ENCODE peak calls at places on chromosomes 16 and 17, in ten cellular contexts. One of them, this sample, is unnamed.
A peak's percentile ranks its signal among the peaks of the same experiment; 100 is the strongest.

GRCh38 chr17:58699771-58700170 is 7.4 kb downstream of the RAD51C start:
- DNase-seq in endothelial cell of umbilical vein: no peak
- DNase-seq in Peyer's patch: no peak
- DNase-seq in sigmoid colon: no peak
- DNase-seq in vagina: no peak
- DNase-seq in ovary: no peak
- DNase-seq in stomach: no peak
- DNase-seq in esophagus muscularis mucosa: no peak
- DNase-seq in A549: no peak
- DNase-seq in GM12878: no peak
- DNase-seq in this sample: no peak

GRCh38 chr16:2767140-2767731 is 9.8 kb downstream of the ELOB start:
- DNase-seq in endothelial cell of umbilical vein: no peak
- DNase-seq in Peyer's patch: no peak
- DNase-seq in sigmoid colon: no peak
- DNase-seq in vagina: no peak
- DNase-seq in ovary: no peak
- DNase-seq in stomach: no peak
- DNase-seq in esophagus muscularis mucosa: no peak
- DNase-seq in A549: no peak
- DNase-seq in GM12878: no peak
- DNase-seq in this sample: no peak

GRCh38 chr16:10525214-10525825 is 55.1 kb downstream of the EMP2 start:
- DNase-seq in endothelial cell of umbilical vein: no peak
- DNase-seq in Peyer's patch: no peak
- DNase-seq in sigmoid colon: no peak
- DNase-seq in vagina: no peak
- DNase-seq in ovary: no peak
- DNase-seq in stomach: no peak
- DNase-seq in esophagus muscularis mucosa: no peak
- DNase-seq in A549: no peak
- DNase-seq in GM12878: no peak
- DNase-seq in this sample: no peak

GRCh38 chr17:50347087-50347893 is 1.4 kb downstream of the XYLT2 start:
- DNase-seq in endothelial cell of umbilical vein: no peak
- DNase-seq in Peyer's patch: peak; percentile 46
- DNase-seq in sigmoid colon: peak; percentile 62
- DNase-seq in vagina: no peak
- DNase-seq in ovary: no peak
- DNase-seq in stomach: no peak
- DNase-seq in esophagus muscularis mucosa: no peak
- DNase-seq in A549: no peak
- DNase-seq in GM12878: no peak
- DNase-seq in this sample: no peak

GRCh38 chr17:4479982-4480751 is 18.5 kb upstream of the SPNS2 start:
- DNase-seq in endothelial cell of umbilical vein: no peak
- DNase-seq in Peyer's patch: no peak
- DNase-seq in sigmoid colon: no peak
- DNase-seq in vagina: no peak
- DNase-seq in ovary: no peak
- DNase-seq in stomach: no peak
- DNase-seq in esophagus muscularis mucosa: no peak
- DNase-seq in A549: no peak
- DNase-seq in GM12878: no peak
- DNase-seq in this sample: no peak

GRCh38 chr16:89604764-89605163 is 8.7 kb upstream of the DPEP1 start:
- DNase-seq in endothelial cell of umbilical vein: no peak
- DNase-seq in Peyer's patch: no peak
- DNase-seq in sigmoid colon: no peak
- DNase-seq in vagina: no peak
- DNase-seq in ovary: no peak
- DNase-seq in stomach: no peak
- DNase-seq in esophagus muscularis mucosa: no peak
- DNase-seq in A549: no peak
- DNase-seq in GM12878: no peak
- DNase-seq in this sample: no peak

GRCh38 chr16:23682181-23682580 is 3.5 kb downstream of the PLK1 start:
- DNase-seq in endothelial cell of umbilical vein: no peak
- DNase-seq in Peyer's patch: no peak
- DNase-seq in sigmoid colon: no peak
- DNase-seq in vagina: no peak
- DNase-seq in ovary: no peak
- DNase-seq in stomach: no peak
- DNase-seq in esophagus muscularis mucosa: no peak
- DNase-seq in A549: no peak
- DNase-seq in GM12878: no peak
- DNase-seq in this sample: no peak

GRCh38 chr16:57409065-57409464 is 4.5 kb downstream of the CCL17 start:
- DNase-seq in endothelial cell of umbilical vein: peak; percentile 31
- DNase-seq in Peyer's patch: no peak
- DNase-seq in sigmoid colon: no peak
- DNase-seq in vagina: no peak
- DNase-seq in ovary: no peak
- DNase-seq in stomach: no peak
- DNase-seq in esophagus muscularis mucosa: no peak
- DNase-seq in A549: no peak
- DNase-seq in GM12878: no peak
- DNase-seq in this sample: no peak

GRCh38 chr17:1970843-1971384 is 54.2 kb downstream of the RTN4RL1 start:
- DNase-seq in endothelial cell of umbilical vein: no peak
- DNase-seq in Peyer's patch: no peak
- DNase-seq in sigmoid colon: no peak
- DNase-seq in vagina: no peak
- DNase-seq in ovary: no peak
- DNase-seq in stomach: no peak
- DNase-seq in esophagus muscularis mucosa: no peak
- DNase-seq in A549: no peak
- DNase-seq in GM12878: no peak
- DNase-seq in this sample: no peak

GRCh38 chr17:41060052-41060604 is at the start of gene KRTAP2-3:
- DNase-seq in endothelial cell of umbilical vein: no peak
- DNase-seq in Peyer's patch: no peak
- DNase-seq in sigmoid colon: no peak
- DNase-seq in vagina: no peak
- DNase-seq in ovary: no peak
- DNase-seq in stomach: no peak
- DNase-seq in esophagus muscularis mucosa: no peak
- DNase-seq in A549: peak; percentile 49
- DNase-seq in GM12878: no peak
- DNase-seq in this sample: peak; percentile 45

GRCh38 chr17:5580367-5580766 is 3.9 kb downstream of the NLRP1 start:
- DNase-seq in endothelial cell of umbilical vein: no peak
- DNase-seq in Peyer's patch: no peak
- DNase-seq in sigmoid colon: no peak
- DNase-seq in vagina: no peak
- DNase-seq in ovary: no peak
- DNase-seq in stomach: no peak
- DNase-seq in esophagus muscularis mucosa: no peak
- DNase-seq in A549: no peak
- DNase-seq in GM12878: no peak
- DNase-seq in this sample: no peak

GRCh38 chr17:63918305-63918704 is 334 bp downstream of the GH1 start:
- DNase-seq in endothelial cell of umbilical vein: no peak
- DNase-seq in Peyer's patch: peak; percentile 41
- DNase-seq in sigmoid colon: no peak
- DNase-seq in vagina: no peak
- DNase-seq in ovary: no peak
- DNase-seq in stomach: no peak
- DNase-seq in esophagus muscularis mucosa: no peak
- DNase-seq in A549: no peak
- DNase-seq in GM12878: no peak
- DNase-seq in this sample: peak; percentile 27

GRCh38 chr17:61425682-61426481 is 26.2 kb downstream of the TBX2 start:
- DNase-seq in endothelial cell of umbilical vein: no peak
- DNase-seq in Peyer's patch: no peak
- DNase-seq in sigmoid colon: no peak
- DNase-seq in vagina: no peak
- DNase-seq in ovary: no peak
- DNase-seq in stomach: no peak
- DNase-seq in esophagus muscularis mucosa: peak; percentile 89
- DNase-seq in A549: no peak
- DNase-seq in GM12878: no peak
- DNase-seq in this sample: no peak

GRCh38 chr17:60455378-60455777 is 33.1 kb downstream of the CHCT1 start:
- DNase-seq in endothelial cell of umbilical vein: no peak
- DNase-seq in Peyer's patch: no peak
- DNase-seq in sigmoid colon: no peak
- DNase-seq in vagina: no peak
- DNase-seq in ovary: no peak
- DNase-seq in stomach: no peak
- DNase-seq in esophagus muscularis mucosa: no peak
- DNase-seq in A549: no peak
- DNase-seq in GM12878: no peak
- DNase-seq in this sample: no peak

GRCh38 chr17:54899721-54900456 is 763 bp upstream of the TOM1L1 start:
- DNase-seq in endothelial cell of umbilical vein: no peak
- DNase-seq in Peyer's patch: no peak
- DNase-seq in sigmoid colon: no peak
- DNase-seq in vagina: no peak
- DNase-seq in ovary: no peak
- DNase-seq in stomach: no peak
- DNase-seq in esophagus muscularis mucosa: no peak
- DNase-seq in A549: no peak
- DNase-seq in GM12878: no peak
- DNase-seq in this sample: no peak

GRCh38 chr17:7627250-7628121 is at the start of gene SAT2:
- DNase-seq in endothelial cell of umbilical vein: peak; percentile 92
- DNase-seq in Peyer's patch: peak; percentile 97
- DNase-seq in sigmoid colon: peak; percentile 99
- DNase-seq in vagina: no peak
- DNase-seq in ovary: peak; percentile 98
- DNase-seq in stomach: peak; percentile 93
- DNase-seq in esophagus muscularis mucosa: peak; percentile 100
- DNase-seq in A549: peak; percentile 99
- DNase-seq in GM12878: peak; percentile 67
- DNase-seq in this sample: peak; percentile 77

GRCh38 chr17:36937001-36937960 is at the start of gene LHX1:
- DNase-seq in endothelial cell of umbilical vein: no peak
- DNase-seq in Peyer's patch: no peak
- DNase-seq in sigmoid colon: no peak
- DNase-seq in vagina: no peak
- DNase-seq in ovary: no peak
- DNase-seq in stomach: no peak
- DNase-seq in esophagus muscularis mucosa: no peak
- DNase-seq in A549: no peak
- DNase-seq in GM12878: no peak
- DNase-seq in this sample: no peak

GRCh38 chr17:48546187-48546923 is 1.4 kb upstream of the HOXB2 start:
- DNase-seq in endothelial cell of umbilical vein: no peak
- DNase-seq in Peyer's patch: no peak
- DNase-seq in sigmoid colon: peak; percentile 79
- DNase-seq in vagina: no peak
- DNase-seq in ovary: no peak
- DNase-seq in stomach: no peak
- DNase-seq in esophagus muscularis mucosa: no peak
- DNase-seq in A549: no peak
- DNase-seq in GM12878: no peak
- DNase-seq in this sample: no peak

GRCh38 chr16:83158320-83158957 is 531.7 kb downstream of the CDH13 start:
- DNase-seq in endothelial cell of umbilical vein: no peak
- DNase-seq in Peyer's patch: no peak
- DNase-seq in sigmoid colon: no peak
- DNase-seq in vagina: no peak
- DNase-seq in ovary: no peak
- DNase-seq in stomach: no peak
- DNase-seq in esophagus muscularis mucosa: no peak
- DNase-seq in A549: no peak
- DNase-seq in GM12878: no peak
- DNase-seq in this sample: no peak
- TF ChIP-seq POLR2A in endothelial cell of umbilical vein: no peak
- TF ChIP-seq POLR2A in Peyer's patch: no peak
- TF ChIP-seq POLR2A in sigmoid colon: no peak
- TF ChIP-seq POLR2A in vagina: no peak
- TF ChIP-seq POLR2A in ovary: no peak
- TF ChIP-seq POLR2A in stomach: no peak
- TF ChIP-seq POLR2A in esophagus muscularis mucosa: no peak
- TF ChIP-seq POLR2A in A549: no peak
- TF ChIP-seq POLR2A in GM12878: no peak
- TF ChIP-seq POLR2A in this sample: no peak

DNA sequence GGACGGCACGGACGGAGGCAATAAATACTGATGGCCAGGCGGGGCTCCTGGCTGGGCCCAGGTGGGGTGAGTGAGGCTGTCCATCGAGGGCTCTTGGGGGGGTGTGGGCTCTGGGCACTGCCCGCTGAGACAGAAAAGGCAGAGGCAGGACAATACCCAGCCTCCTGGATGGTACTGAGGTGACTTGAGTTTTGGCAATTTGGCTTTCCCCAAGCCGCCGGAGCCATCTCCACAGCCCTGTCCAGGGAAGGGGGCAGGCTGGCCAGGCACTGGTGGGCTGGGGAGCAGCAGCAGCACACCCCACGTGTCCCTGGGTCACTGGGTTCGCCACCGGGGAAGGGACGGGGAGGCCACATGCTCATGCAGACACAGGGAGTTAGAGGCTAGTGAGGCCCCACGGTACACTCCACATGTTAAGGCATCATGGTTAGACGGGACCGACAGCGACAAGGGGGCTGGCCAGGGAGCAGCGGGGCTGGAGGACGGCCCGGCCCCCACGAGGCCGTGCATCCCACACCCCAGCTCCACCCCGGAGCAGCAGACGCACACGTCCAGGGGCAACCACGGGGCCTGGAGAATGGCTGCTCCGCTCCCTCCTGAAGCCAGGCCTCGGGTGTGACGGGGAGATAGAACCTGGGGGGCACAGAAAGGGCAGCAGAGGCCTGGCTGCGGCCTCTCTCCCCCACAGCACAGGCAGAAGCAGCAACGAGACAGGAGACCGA is 3.0 kb downstream of the ARHGDIA start:
- DNase-seq in endothelial cell of umbilical vein: no peak
- DNase-seq in Peyer's patch: no peak
- DNase-seq in sigmoid colon: no peak
- DNase-seq in vagina: no peak
- DNase-seq in ovary: no peak
- DNase-seq in stomach: no peak
- DNase-seq in esophagus muscularis mucosa: no peak
- DNase-seq in A549: no peak
- DNase-seq in GM12878: no peak
- DNase-seq in this sample: no peak
- TF ChIP-seq POLR2A in endothelial cell of umbilical vein: peak; percentile 3
- TF ChIP-seq POLR2A in Peyer's patch: no peak
- TF ChIP-seq POLR2A in sigmoid colon: no peak
- TF ChIP-seq POLR2A in vagina: no peak
- TF ChIP-seq POLR2A in ovary: no peak
- TF ChIP-seq POLR2A in stomach: no peak
- TF ChIP-seq POLR2A in esophagus muscularis mucosa: no peak
- TF ChIP-seq POLR2A in A549: peak; percentile 58
- TF ChIP-seq POLR2A in GM12878: peak; percentile 90
- TF ChIP-seq POLR2A in this sample: peak; percentile 45

GRCh38 chr17:82089723-82090548 is 8.1 kb downstream of the FASN start:
- DNase-seq in endothelial cell of umbilical vein: no peak
- DNase-seq in Peyer's patch: no peak
- DNase-seq in sigmoid colon: no peak
- DNase-seq in vagina: no peak
- DNase-seq in ovary: peak; percentile 8
- DNase-seq in stomach: no peak
- DNase-seq in esophagus muscularis mucosa: no peak
- DNase-seq in A549: no peak
- DNase-seq in GM12878: no peak
- DNase-seq in this sample: no peak
- TF ChIP-seq POLR2A in endothelial cell of umbilical vein: no peak
- TF ChIP-seq POLR2A in Peyer's patch: no peak
- TF ChIP-seq POLR2A in sigmoid colon: no peak
- TF ChIP-seq POLR2A in vagina: no peak
- TF ChIP-seq POLR2A in ovary: no peak
- TF ChIP-seq POLR2A in stomach: no peak
- TF ChIP-seq POLR2A in esophagus muscularis mucosa: no peak
- TF ChIP-seq POLR2A in A549: no peak
- TF ChIP-seq POLR2A in GM12878: peak; percentile 4
- TF ChIP-seq POLR2A in this sample: no peak

GRCh38 chr17:27493088-27493487 is 36.8 kb downstream of the KSR1 start:
- DNase-seq in endothelial cell of umbilical vein: peak; percentile 18
- DNase-seq in Peyer's patch: no peak
- DNase-seq in sigmoid colon: no peak
- DNase-seq in vagina: no peak
- DNase-seq in ovary: no peak
- DNase-seq in stomach: no peak
- DNase-seq in esophagus muscularis mucosa: no peak
- DNase-seq in A549: no peak
- DNase-seq in GM12878: no peak
- DNase-seq in this sample: no peak
- TF ChIP-seq POLR2A in endothelial cell of umbilical vein: no peak
- TF ChIP-seq POLR2A in Peyer's patch: no peak
- TF ChIP-seq POLR2A in sigmoid colon: no peak
- TF ChIP-seq POLR2A in vagina: no peak
- TF ChIP-seq POLR2A in ovary: no peak
- TF ChIP-seq POLR2A in stomach: no peak
- TF ChIP-seq POLR2A in esophagus muscularis mucosa: no peak
- TF ChIP-seq POLR2A in A549: no peak
- TF ChIP-seq POLR2A in GM12878: no peak
- TF ChIP-seq POLR2A in this sample: no peak